ENCODE peak calls at places on chromosomes 3 and 15, in four cellular contexts. One of them, this sample, is unnamed.

GRCh38 chr15:60795889-60796288 is 316.9 kb upstream of the ICE2 start:
- DNase-seq in naive thymus-derived CD4-positive, alpha-beta T cell: no peak
- DNase-seq in transverse colon: no peak
- DNase-seq in right cardiac atrium: no peak
- DNase-seq in this sample: no peak

GRCh38 chr3:147424325-147424910 is 15.3 kb downstream of the ZIC1 start:
- DNase-seq in right cardiac atrium: no peak
- DNase-seq in transverse colon: no peak
- DNase-seq in naive thymus-derived CD4-positive, alpha-beta T cell: no peak
- DNase-seq in this sample: no peak

GRCh38 chr15:56868251-56868650 is 50.2 kb upstream of the TCF12 start:
- DNase-seq in transverse colon: no peak
- DNase-seq in naive thymus-derived CD4-positive, alpha-beta T cell: no peak
- DNase-seq in right cardiac atrium: no peak
- DNase-seq in this sample: no peak

GRCh38 chr3:50160561-50160983 is 5.4 kb downstream of the SEMA3F start:
- DNase-seq in right cardiac atrium: peak
- DNase-seq in transverse colon: no peak
- DNase-seq in naive thymus-derived CD4-positive, alpha-beta T cell: no peak
- DNase-seq in this sample: no peak

GRCh38 chr3:150114873-150115570 is 144.3 kb upstream of the PFN2 start:
- DNase-seq in transverse colon: no peak
- DNase-seq in naive thymus-derived CD4-positive, alpha-beta T cell: no peak
- DNase-seq in right cardiac atrium: no peak
- DNase-seq in this sample: no peak

GRCh38 chr3:16888785-16889607 is 4.2 kb downstream of the PLCL2 start:
- DNase-seq in transverse colon: no peak
- DNase-seq in right cardiac atrium: no peak
- DNase-seq in naive thymus-derived CD4-positive, alpha-beta T cell: peak
- DNase-seq in this sample: no peak

GRCh38 chr15:90101130-90101968 is 919 bp downstream of the IDH2 start:
- DNase-seq in naive thymus-derived CD4-positive, alpha-beta T cell: peak
- DNase-seq in right cardiac atrium: peak
- DNase-seq in transverse colon: peak
- DNase-seq in this sample: no peak

GRCh38 chr3:124730129-124730919 is at the start of gene UMPS:
- DNase-seq in right cardiac atrium: peak
- DNase-seq in naive thymus-derived CD4-positive, alpha-beta T cell: peak
- DNase-seq in transverse colon: peak
- DNase-seq in this sample: peak

GRCh38 chr3:48564022-48564421 is 441 bp upstream of the UCN2 start:
- DNase-seq in naive thymus-derived CD4-positive, alpha-beta T cell: no peak
- DNase-seq in right cardiac atrium: peak
- DNase-seq in transverse colon: peak
- DNase-seq in this sample: no peak

GRCh38 chr3:115692887-115693524 is 69.7 kb downstream of the GAP43 start:
- DNase-seq in transverse colon: peak
- DNase-seq in right cardiac atrium: peak
- DNase-seq in naive thymus-derived CD4-positive, alpha-beta T cell: peak
- DNase-seq in this sample: peak

GRCh38 chr3:20080956-20081554 is 40.8 kb downstream of the KAT2B start:
- DNase-seq in right cardiac atrium: peak
- DNase-seq in transverse colon: peak
- DNase-seq in naive thymus-derived CD4-positive, alpha-beta T cell: no peak
- DNase-seq in this sample: no peak

GRCh38 chr15:68352401-68353062 is 75.0 kb downstream of the FEM1B start:
- DNase-seq in transverse colon: peak
- DNase-seq in right cardiac atrium: peak
- DNase-seq in naive thymus-derived CD4-positive, alpha-beta T cell: no peak
- DNase-seq in this sample: no peak

GRCh38 chr3:62376906-62377865 is 3.8 kb upstream of the FEZF2 start:
- DNase-seq in naive thymus-derived CD4-positive, alpha-beta T cell: no peak
- DNase-seq in right cardiac atrium: no peak
- DNase-seq in transverse colon: no peak
- DNase-seq in this sample: no peak

GRCh38 chr3:151660890-151661289 is 72.8 kb upstream of the AADACL2 start:
- DNase-seq in transverse colon: no peak
- DNase-seq in right cardiac atrium: no peak
- DNase-seq in naive thymus-derived CD4-positive, alpha-beta T cell: no peak
- DNase-seq in this sample: no peak

GRCh38 chr3:37766797-37767776 is 94.6 kb upstream of the CTDSPL start:
- DNase-seq in right cardiac atrium: no peak
- DNase-seq in naive thymus-derived CD4-positive, alpha-beta T cell: no peak
- DNase-seq in transverse colon: no peak
- DNase-seq in this sample: no peak

GRCh38 chr3:139653582-139653981 is 24.2 kb downstream of the NMNAT3 start:
- DNase-seq in naive thymus-derived CD4-positive, alpha-beta T cell: no peak
- DNase-seq in right cardiac atrium: no peak
- DNase-seq in transverse colon: no peak
- DNase-seq in this sample: no peak

GRCh38 chr3:120450914-120451669 is at the start of gene FSTL1:
- DNase-seq in transverse colon: peak
- DNase-seq in naive thymus-derived CD4-positive, alpha-beta T cell: no peak
- DNase-seq in right cardiac atrium: peak
- DNase-seq in this sample: no peak

GRCh38 chr3:18898911-18899310 is 249.4 kb upstream of the KCNH8 start:
- DNase-seq in transverse colon: no peak
- DNase-seq in naive thymus-derived CD4-positive, alpha-beta T cell: no peak
- DNase-seq in right cardiac atrium: no peak
- DNase-seq in this sample: no peak

GRCh38 chr3:33645060-33645841 is 72.8 kb downstream of the CLASP2 start:
- DNase-seq in right cardiac atrium: no peak
- DNase-seq in transverse colon: no peak
- DNase-seq in naive thymus-derived CD4-positive, alpha-beta T cell: peak
- DNase-seq in this sample: no peak

GRCh38 chr3:134239538-134239937 is 11.1 kb downstream of the RYK start:
- DNase-seq in transverse colon: no peak
- DNase-seq in naive thymus-derived CD4-positive, alpha-beta T cell: no peak
- DNase-seq in right cardiac atrium: no peak
- DNase-seq in this sample: no peak

GRCh38 chr15:66024998-66025397 is 155.7 kb downstream of the RAB11A start:
- DNase-seq in transverse colon: no peak
- DNase-seq in naive thymus-derived CD4-positive, alpha-beta T cell: no peak
- DNase-seq in right cardiac atrium: no peak
- DNase-seq in this sample: no peak

GRCh38 chr3:123193448-123194101 is 8.2 kb upstream of the SEC22A start:
- DNase-seq in right cardiac atrium: no peak
- DNase-seq in naive thymus-derived CD4-positive, alpha-beta T cell: no peak
- DNase-seq in transverse colon: no peak
- DNase-seq in this sample: no peak

GRCh38 chr3:65093641-65094040 is 405.8 kb upstream of the ADAMTS9 start:
- DNase-seq in right cardiac atrium: no peak
- DNase-seq in transverse colon: no peak
- DNase-seq in naive thymus-derived CD4-positive, alpha-beta T cell: no peak
- DNase-seq in this sample: no peak

GRCh38 chr3:52845691-52846426 is 11.0 kb upstream of the MUSTN1 start:
- DNase-seq in naive thymus-derived CD4-positive, alpha-beta T cell: no peak
- DNase-seq in right cardiac atrium: no peak
- DNase-seq in transverse colon: no peak
- DNase-seq in this sample: no peak

GRCh38 chr3:99505646-99506269 is 132.6 kb upstream of the COL8A1 start:
- DNase-seq in transverse colon: peak
- DNase-seq in right cardiac atrium: peak
- DNase-seq in naive thymus-derived CD4-positive, alpha-beta T cell: no peak
- DNase-seq in this sample: no peak

GRCh38 chr15:92869263-92869940 is 30.7 kb upstream of the CHD2 start:
- DNase-seq in naive thymus-derived CD4-positive, alpha-beta T cell: no peak
- DNase-seq in transverse colon: no peak
- DNase-seq in right cardiac atrium: no peak
- DNase-seq in this sample: no peak

GRCh38 chr3:49713336-49714105 is 6.0 kb downstream of the AMIGO3 start:
- DNase-seq in transverse colon: no peak
- DNase-seq in naive thymus-derived CD4-positive, alpha-beta T cell: no peak
- DNase-seq in right cardiac atrium: no peak
- DNase-seq in this sample: no peak

GRCh38 chr3:150765949-150766720 is 3.2 kb upstream of the SIAH2 start:
- DNase-seq in transverse colon: no peak
- DNase-seq in naive thymus-derived CD4-positive, alpha-beta T cell: no peak
- DNase-seq in right cardiac atrium: no peak
- DNase-seq in this sample: no peak

GRCh38 chr3:135034881-135035440 is 239.9 kb downstream of the EPHB1 start:
- DNase-seq in right cardiac atrium: no peak
- DNase-seq in naive thymus-derived CD4-positive, alpha-beta T cell: no peak
- DNase-seq in transverse colon: no peak
- DNase-seq in this sample: no peak

GRCh38 chr3:19931767-19932188 is 2.2 kb downstream of the EFHB start:
- DNase-seq in naive thymus-derived CD4-positive, alpha-beta T cell: no peak
- DNase-seq in transverse colon: no peak
- DNase-seq in right cardiac atrium: no peak
- DNase-seq in this sample: no peak

GRCh38 chr15:98083203-98083910 is 122.9 kb downstream of the ARRDC4 start:
- DNase-seq in naive thymus-derived CD4-positive, alpha-beta T cell: no peak
- DNase-seq in right cardiac atrium: no peak
- DNase-seq in transverse colon: no peak
- DNase-seq in this sample: no peak

DNA sequence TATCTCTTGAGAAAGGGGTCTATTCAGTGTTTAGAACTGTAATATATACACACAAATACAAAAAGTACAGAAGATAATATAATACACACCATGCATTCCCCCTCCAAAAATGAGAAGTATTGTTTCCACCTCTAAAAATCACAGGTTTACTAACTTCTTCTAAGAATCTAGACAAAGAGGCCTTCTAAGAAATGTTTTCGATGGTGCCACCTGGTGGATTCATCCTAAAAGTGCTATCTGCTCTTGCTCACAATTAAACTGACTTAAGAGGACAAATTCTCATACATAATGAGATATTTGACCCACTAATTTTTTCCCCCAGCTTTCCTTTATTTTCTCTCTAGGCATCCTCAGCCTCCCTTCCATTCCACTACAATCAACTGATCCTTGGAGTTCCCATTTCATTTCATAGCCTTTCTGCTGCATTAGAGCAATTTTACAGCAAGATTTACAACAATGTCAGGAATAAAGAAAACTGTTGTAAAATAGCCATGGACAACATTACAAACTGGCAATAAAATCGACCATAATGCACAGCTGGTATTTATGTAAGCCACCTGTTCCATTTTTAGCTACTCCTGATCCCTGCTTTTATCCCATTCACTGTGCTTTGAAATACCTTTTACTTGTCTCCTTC is 124.6 kb downstream of the ARRDC4 start:
- DNase-seq in right cardiac atrium: no peak
- DNase-seq in transverse colon: peak
- DNase-seq in naive thymus-derived CD4-positive, alpha-beta T cell: peak
- DNase-seq in this sample: peak
- H3K27ac ChIP-seq in right cardiac atrium: no peak
- H3K27ac ChIP-seq in transverse colon: no peak
- H3K27ac ChIP-seq in naive thymus-derived CD4-positive, alpha-beta T cell: no peak
- H3K27ac ChIP-seq in this sample: no peak

GRCh38 chr3:141386611-141387110 is 18.4 kb downstream of the ZBTB38 start:
- DNase-seq in naive thymus-derived CD4-positive, alpha-beta T cell: no peak
- DNase-seq in right cardiac atrium: no peak
- DNase-seq in transverse colon: no peak
- DNase-seq in this sample: no peak
- H3K4me3 ChIP-seq in naive thymus-derived CD4-positive, alpha-beta T cell: no peak
- H3K4me3 ChIP-seq in right cardiac atrium: peak
- H3K4me3 ChIP-seq in transverse colon: no peak
- H3K4me3 ChIP-seq in this sample: no peak

GRCh38 chr15:38257676-38258075 is 5.0 kb downstream of the SPRED1 start:
- DNase-seq in transverse colon: no peak
- DNase-seq in naive thymus-derived CD4-positive, alpha-beta T cell: no peak
- DNase-seq in right cardiac atrium: no peak
- DNase-seq in this sample: no peak

GRCh38 chr15:38252481-38253311 is at the start of gene SPRED1:
- DNase-seq in transverse colon: peak
- DNase-seq in naive thymus-derived CD4-positive, alpha-beta T cell: peak
- DNase-seq in right cardiac atrium: peak
- DNase-seq in this sample: no peak

GRCh38 chr15:38254065-38254883 is 1.6 kb downstream of the SPRED1 start:
- DNase-seq in right cardiac atrium: no peak
- DNase-seq in transverse colon: peak
- DNase-seq in naive thymus-derived CD4-positive, alpha-beta T cell: peak
- DNase-seq in this sample: no peak

GRCh38 chr15:38253448-38253847 is 812 bp downstream of the SPRED1 start:
- DNase-seq in right cardiac atrium: no peak
- DNase-seq in naive thymus-derived CD4-positive, alpha-beta T cell: peak
- DNase-seq in transverse colon: peak
- DNase-seq in this sample: no peak

DNA sequence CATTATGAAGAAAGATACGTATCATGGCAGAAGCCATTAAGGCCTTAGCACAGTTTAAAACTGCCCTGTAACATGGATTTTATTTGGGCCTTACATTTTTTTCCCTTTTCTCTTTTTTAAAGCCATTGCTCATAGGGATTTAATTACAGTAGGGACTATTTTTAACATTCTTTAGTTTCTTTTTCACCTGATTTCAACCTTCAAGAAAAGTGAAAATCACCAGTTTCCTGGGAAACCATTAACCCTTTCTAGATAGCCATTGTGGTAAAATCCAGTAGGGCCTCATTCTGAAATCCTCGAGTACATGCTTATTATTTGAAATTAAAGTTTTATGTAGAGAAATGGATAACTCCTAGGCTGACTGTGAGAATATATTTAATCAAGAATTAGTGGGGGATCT is 3.1 kb downstream of the SPRED1 start:
- DNase-seq in naive thymus-derived CD4-positive, alpha-beta T cell: no peak
- DNase-seq in right cardiac atrium: no peak
- DNase-seq in transverse colon: no peak
- DNase-seq in this sample: no peak
- H3K27ac ChIP-seq in naive thymus-derived CD4-positive, alpha-beta T cell: no peak
- H3K27ac ChIP-seq in right cardiac atrium: no peak
- H3K27ac ChIP-seq in transverse colon: peak
- H3K27ac ChIP-seq in this sample: no peak

GRCh38 chr3:97721446-97721845 is 43.1 kb upstream of the ARL6 start:
- DNase-seq in right cardiac atrium: no peak
- DNase-seq in transverse colon: no peak
- DNase-seq in naive thymus-derived CD4-positive, alpha-beta T cell: no peak
- DNase-seq in this sample: no peak

GRCh38 chr3:97713634-97714033 is 50.9 kb upstream of the ARL6 start:
- DNase-seq in naive thymus-derived CD4-positive, alpha-beta T cell: no peak
- DNase-seq in right cardiac atrium: no peak
- DNase-seq in transverse colon: no peak
- DNase-seq in this sample: no peak

GRCh38 chr3:97720417-97720816 is 44.1 kb upstream of the ARL6 start:
- DNase-seq in transverse colon: no peak
- DNase-seq in right cardiac atrium: no peak
- DNase-seq in naive thymus-derived CD4-positive, alpha-beta T cell: no peak
- DNase-seq in this sample: no peak

DNA sequence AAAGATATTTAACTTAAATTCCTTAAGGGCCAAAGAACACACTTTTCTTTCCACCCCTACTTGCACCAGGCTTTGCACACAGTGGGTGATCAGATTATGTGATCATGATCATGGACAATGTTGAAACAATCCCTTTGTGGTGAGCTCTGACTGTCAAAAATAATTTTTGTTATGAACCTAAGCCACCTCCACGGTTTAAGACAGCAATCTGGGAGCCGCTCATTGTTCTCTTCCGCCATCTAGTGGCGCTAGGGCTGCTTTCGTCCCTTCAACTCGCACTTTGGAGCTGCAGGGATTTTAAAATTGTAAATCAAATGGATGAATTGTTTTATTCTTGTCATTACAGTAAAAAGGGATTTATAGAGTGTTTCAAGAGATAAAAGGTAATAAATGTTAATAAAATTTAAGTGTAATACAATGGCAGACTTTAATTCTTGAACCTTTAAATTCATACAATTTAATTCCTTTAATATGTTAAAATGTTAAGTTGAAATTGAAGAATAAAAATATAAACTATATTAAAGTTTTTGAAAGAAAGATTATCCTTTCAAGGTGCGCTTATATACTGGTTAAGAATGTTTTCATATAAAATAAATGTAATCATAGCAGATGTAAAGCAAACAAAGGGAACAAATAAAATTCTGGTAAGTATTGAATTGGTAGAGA is 45.3 kb upstream of the ARL6 start:
- DNase-seq in naive thymus-derived CD4-positive, alpha-beta T cell: peak
- DNase-seq in transverse colon: peak
- DNase-seq in right cardiac atrium: peak
- DNase-seq in this sample: peak
- H3K4me3 ChIP-seq in naive thymus-derived CD4-positive, alpha-beta T cell: no peak
- H3K4me3 ChIP-seq in transverse colon: no peak
- H3K4me3 ChIP-seq in right cardiac atrium: no peak
- H3K4me3 ChIP-seq in this sample: no peak

This sample was measured in iPS DF 6.9.